ENCODE peak calls at places on chromosomes 6 and 20, in eight cellular contexts. K, C, M, D, T, B, X and U are unnamed samples.

GRCh38 chr6:134676307-134677281 is 273.3 kb downstream of the ALDH8A1 start:
- DNase-seq in D (no peak), B (no peak), X (no peak), T (no peak), C (no peak), K (no peak), M (no peak), U (no peak)

GRCh38 chr6:87094576-87094975 is 330 bp downstream of the CGA start:
- DNase-seq in M (no peak), D (no peak), X (no peak), C (no peak), K (no peak), B (no peak), T (no peak), U (no peak)

GRCh38 chr6:169101981-169102380 is 151.7 kb downstream of the THBS2 start:
- DNase-seq in K (no peak), M (no peak), T (no peak), X (no peak), D (no peak), B (no peak), C (no peak), U (no peak)

GRCh38 chr6:145380186-145380585 is 355.1 kb downstream of the EPM2A start:
- DNase-seq in T (no peak), D (no peak), C (no peak), M (no peak), B (no peak), K (no peak), X (no peak), U (no peak)

GRCh38 chr6:70266142-70266541 is 36.7 kb downstream of the COL9A1 start:
- DNase-seq in B (no peak), K (no peak), M (no peak), T (no peak), C (no peak), X (no peak), D (no peak), U (no peak)

GRCh38 chr6:120378582-120379220 is 955.6 kb downstream of the TBC1D32 start:
- DNase-seq in C (peak; percentile 80), B (peak; percentile 73), K (peak; percentile 69), X (peak; percentile 70), D (peak; percentile 28), T (no peak), M (no peak), U (no peak)

GRCh38 chr6:55617272-55617671 is 38.3 kb upstream of the HMGCLL1 start:
- DNase-seq in C (peak; percentile 72), M (no peak), T (no peak), B (peak; percentile 38), X (peak; percentile 27), K (peak; percentile 27), D (peak; percentile 16), U (no peak)

GRCh38 chr20:4147319-4147718 is 132.0 kb upstream of the RNF24 start:
- DNase-seq in T (no peak), X (no peak), K (no peak), C (no peak), B (no peak), D (no peak), M (no peak), U (no peak)

GRCh38 chr20:23362392-23363256 is 642 bp downstream of the GZF1 start:
- DNase-seq in D (no peak), C (peak; percentile 68), M (peak; percentile 86), T (peak; percentile 56), B (peak; percentile 76), K (peak; percentile 49), X (no peak), U (peak; percentile 89)

DNA sequence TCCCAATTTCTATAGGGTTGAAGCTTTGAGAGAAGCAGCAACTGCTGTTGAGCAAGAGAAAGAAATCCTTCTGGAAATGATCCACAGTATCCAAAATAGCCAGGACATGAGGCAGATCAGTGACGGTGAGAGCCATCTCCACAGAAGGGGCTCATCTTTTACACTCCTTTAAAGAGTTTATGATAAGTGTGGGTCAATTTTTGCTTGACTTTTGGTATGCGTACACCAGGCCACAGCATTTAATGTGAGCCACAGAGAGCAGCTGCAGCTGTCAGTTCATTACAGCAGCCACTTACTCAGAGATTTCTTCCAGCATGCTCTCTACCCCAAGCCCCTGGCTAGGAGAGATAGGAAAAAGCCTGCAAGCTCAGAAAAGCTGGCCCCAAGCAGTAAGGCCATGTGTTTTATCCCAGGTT is 9.9 kb downstream of the BAG2 start:
- DNase-seq in B (peak; percentile 63), X (no peak), D (no peak), T (no peak), C (no peak), K (no peak), M (no peak), U (no peak)
- H3K27ac ChIP-seq in B (peak overlapping the region; percentile 85), X (no peak overlapping the region), D (peak overlapping the region; percentile 0), T (no peak overlapping the region), C (no peak overlapping the region), K (no peak overlapping the region), M (peak overlapping the region; percentile 43), U (peak overlapping the region; percentile 40)

GRCh38 chr20:45944151-45944964 is 9.9 kb downstream of the PCIF1 start:
- DNase-seq in T (no peak), K (no peak), D (no peak), X (no peak), M (no peak), C (no peak), B (no peak), U (no peak)
- H3K36me3 ChIP-seq in T (peaks cover 73% of the 10 kb centered on the region), K (no peaks in the 10 kb centered on the region), D (peaks cover 38% of the 10 kb centered on the region), X (peaks cover 56% of the 10 kb centered on the region), M (peaks cover 100% of the 10 kb centered on the region), C (peaks cover 31% of the 10 kb centered on the region), B (peaks cover 70% of the 10 kb centered on the region), U (peaks cover 33% of the 10 kb centered on the region)

DNA sequence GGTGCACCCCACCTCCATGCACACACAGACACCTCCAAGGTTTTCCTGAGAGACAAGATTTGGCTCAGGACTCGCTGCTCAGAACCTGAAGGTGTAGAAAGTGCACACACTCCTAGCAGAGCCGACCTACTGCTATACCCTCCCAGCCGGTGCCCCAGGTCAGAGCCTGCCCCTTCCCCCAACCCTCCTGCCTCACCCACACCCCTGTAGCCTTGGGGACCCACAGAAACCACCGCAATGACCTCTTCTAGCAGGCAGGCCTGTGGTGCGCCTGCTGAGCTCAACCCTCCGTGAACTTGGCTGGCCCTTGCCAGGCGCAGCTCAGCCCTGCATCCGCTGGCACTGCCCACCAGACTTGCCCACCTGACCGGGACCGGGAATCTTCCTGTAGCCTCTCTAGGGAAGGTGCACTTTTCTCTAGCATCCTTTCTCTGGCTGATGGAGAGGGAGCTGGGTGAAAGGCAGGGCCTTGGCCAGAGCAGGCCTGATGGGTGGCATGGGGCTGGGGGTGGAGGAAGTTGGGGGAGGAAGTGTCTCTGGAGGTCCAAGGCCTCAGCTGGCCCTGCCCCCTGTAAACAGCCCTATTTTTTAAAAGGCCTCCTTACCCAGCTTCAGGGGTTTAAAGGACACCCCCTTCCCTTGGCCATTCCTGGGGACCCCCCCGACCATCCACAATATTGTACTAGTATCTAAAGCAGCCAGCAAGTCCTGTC is 36.9 kb upstream of the SLCO4A1 start:
- DNase-seq in M (no peak), X (no peak), C (no peak), K (no peak), T (no peak), D (no peak), B (no peak), U (no peak)
- H3K4me1 ChIP-seq in M (peaks cover 26% of the 10 kb centered on the region), X (no peaks in the 10 kb centered on the region), C (peaks cover 22% of the 10 kb centered on the region), K (peaks cover 9% of the 10 kb centered on the region), T (peaks cover 26% of the 10 kb centered on the region), D (peaks cover 17% of the 10 kb centered on the region), B (no peaks in the 10 kb centered on the region), U (no peaks in the 10 kb centered on the region)

GRCh38 chr6:73062121-73062520 is 163.2 kb downstream of the KHDC1L start:
- DNase-seq in B (no peak), T (no peak), X (no peak), D (no peak), K (no peak), M (no peak), C (no peak), U (no peak)

GRCh38 chr6:73058736-73059135 is 166.6 kb downstream of the KHDC1L start:
- DNase-seq in B (no peak), C (no peak), T (no peak), M (no peak), X (no peak), D (no peak), K (no peak), U (no peak)

GRCh38 chr6:73064261-73064660 is 161.0 kb downstream of the KHDC1L start:
- DNase-seq in X (no peak), D (no peak), C (no peak), B (no peak), K (no peak), M (no peak), T (no peak), U (no peak)

GRCh38 chr6:73062837-73063236 is 162.5 kb downstream of the KHDC1L start:
- DNase-seq in M (no peak), K (no peak), B (no peak), C (no peak), T (no peak), D (no peak), X (no peak), U (no peak)
- H3K27ac ChIP-seq in M (no peak overlapping the region), K (no peak overlapping the region), B (no peak overlapping the region), C (no peak overlapping the region), T (no peak overlapping the region), D (peak overlapping the region; percentile 24), X (no peak overlapping the region), U (no peak overlapping the region)

GRCh38 chr20:36796868-36797267 is 23.3 kb upstream of the DSN1 start:
- DNase-seq in T (no peak), M (no peak), C (no peak), D (no peak), X (no peak), B (no peak), K (no peak), U (no peak)
- H3K36me3 ChIP-seq in T (no peaks in the 10 kb centered on the region), M (peaks cover 87% of the 10 kb centered on the region), C (peaks cover 15% of the 10 kb centered on the region), D (peaks cover 51% of the 10 kb centered on the region), X (peaks cover 28% of the 10 kb centered on the region), B (peaks cover 59% of the 10 kb centered on the region), K (no peaks in the 10 kb centered on the region), U (no peaks in the 10 kb centered on the region)

GRCh38 chr20:33680681-33681080 is 5.5 kb downstream of the E2F1 start:
- DNase-seq in X (no peak), M (no peak), C (no peak), K (peak; percentile 5), B (no peak), T (no peak), D (no peak), U (peak; percentile 62)
- H3K4me1 ChIP-seq in X (peaks cover 19% of the 10 kb centered on the region), M (peaks cover 14% of the 10 kb centered on the region), C (peaks cover 6% of the 10 kb centered on the region), K (peaks cover 8% of the 10 kb centered on the region), B (peaks cover 9% of the 10 kb centered on the region), T (peaks cover 33% of the 10 kb centered on the region), D (peaks cover 14% of the 10 kb centered on the region), U (no peaks in the 10 kb centered on the region)